ENCODE peak calls at places on chromosomes 5 and 9, in nine cellular contexts. N, H, I, F, B, R, E, J and S are unnamed samples.

GRCh38 chr5:35145671-35146317 is 84.5 kb downstream of the PRLR start:
- DNase-seq in N (no peak), H (no peak), I (no peak), F (no peak), B (no peak), R (peak), E (no peak), J (no peak), S (no peak)

GRCh38 chr5:32851774-32852173 is 140.7 kb downstream of the NPR3 start:
- DNase-seq in N (no peak), H (no peak), I (no peak), F (no peak), B (no peak), R (peak), E (no peak), J (no peak), S (no peak)

GRCh38 chr5:169195601-169196000 is 105.3 kb downstream of the SLIT3 start:
- DNase-seq in N (no peak), H (no peak), I (no peak), F (no peak), B (no peak), R (no peak), E (no peak), J (no peak), S (no peak)

GRCh38 chr5:66660401-66660800 is 64.2 kb downstream of the MAST4 start:
- DNase-seq in N (no peak), H (no peak), I (no peak), F (no peak), B (no peak), R (no peak), E (no peak), J (peak), S (no peak)

GRCh38 chr9:5719546-5719945 is 90.6 kb downstream of the RIC1 start:
- DNase-seq in N (no peak), H (no peak), I (no peak), F (no peak), B (no peak), R (no peak), E (no peak), J (no peak), S (no peak)

GRCh38 chr5:44844744-44845143 is 36.0 kb downstream of the MRPS30 start:
- DNase-seq in N (no peak), H (no peak), I (no peak), F (no peak), B (no peak), R (no peak), E (no peak), J (no peak), S (no peak)

GRCh38 chr5:68505917-68506860 is 290.6 kb downstream of the PIK3R1 start:
- DNase-seq in N (no peak), H (no peak), I (no peak), F (no peak), B (no peak), R (no peak), E (peak), J (no peak), S (no peak)

GRCh38 chr9:76866689-76867088 is 39.2 kb downstream of the PRUNE2 start:
- DNase-seq in N (no peak), H (no peak), I (no peak), F (no peak), B (no peak), R (peak), E (no peak), J (peak), S (no peak)

GRCh38 chr9:109473329-109473728 is 24.8 kb downstream of the PTPN3 start:
- DNase-seq in N (no peak), H (no peak), I (no peak), F (no peak), B (no peak), R (no peak), E (no peak), J (no peak), S (no peak)

GRCh38 chr9:72361227-72361626 is 3.8 kb downstream of the ZFAND5 start:
- DNase-seq in N (no peak), H (no peak), I (no peak), F (no peak), B (no peak), R (no peak), E (no peak), J (no peak), S (no peak)

GRCh38 chr9:102185962-102186361 is 447.5 kb upstream of the GRIN3A start:
- DNase-seq in N (no peak), H (no peak), I (no peak), F (no peak), B (no peak), R (no peak), E (no peak), J (no peak), S (no peak)